ENCODE peak calls at places on chromosomes 3 and 15, in nine cellular contexts. M, O, F, D, X, N, G, H and E are unnamed samples.

GRCh38 chr3:58236527-58237237 is 910 bp upstream of the ABHD6 start:
- DNase-seq in M (no peak), O (peak), F (no peak), D (no peak), X (no peak), N (no peak), G (peak), H (no peak), E (no peak)

GRCh38 chr3:71152892-71153265 is 430.6 kb downstream of the FOXP1 start:
- DNase-seq in M (no peak), O (peak), F (no peak), D (no peak), X (no peak), N (no peak), G (no peak), H (no peak), E (no peak)

GRCh38 chr15:77508541-77509505 is 88.1 kb downstream of the HMG20A start:
- DNase-seq in M (peak), O (no peak), F (no peak), D (no peak), X (peak), N (peak), G (peak), H (no peak), E (no peak)

GRCh38 chr3:190265795-190266194 is 56.5 kb downstream of the CLDN1 start:
- DNase-seq in M (no peak), O (peak), F (no peak), D (peak), X (peak), N (peak), G (no peak), H (no peak), E (no peak)

GRCh38 chr3:67018789-67019525 is 20.9 kb downstream of the KBTBD8 start:
- DNase-seq in M (no peak), O (no peak), F (no peak), D (no peak), X (peak), N (peak), G (no peak), H (no peak), E (no peak)

GRCh38 chr3:43959498-43960447 is 269.0 kb downstream of the ABHD5 start:
- DNase-seq in M (no peak), O (no peak), F (no peak), D (no peak), X (no peak), N (no peak), G (no peak), H (no peak), E (no peak)

GRCh38 chr15:33068007-33068441 is 126.5 kb downstream of the FMN1 start:
- DNase-seq in M (peak), O (peak), F (no peak), D (peak), X (no peak), N (peak), G (peak), H (no peak), E (no peak)

GRCh38 chr15:34039506-34040123 is 611 bp upstream of the AVEN start:
- DNase-seq in M (no peak), O (no peak), F (no peak), D (peak), X (peak), N (peak), G (no peak), H (no peak), E (no peak)

GRCh38 chr3:179666436-179667035 is 13.7 kb downstream of the USP13 start:
- DNase-seq in M (peak), O (no peak), F (no peak), D (no peak), X (peak), N (no peak), G (no peak), H (no peak), E (no peak)

GRCh38 chr3:176147251-176147650 is 1050.0 kb downstream of the TBL1XR1 start:
- DNase-seq in M (no peak), O (no peak), F (no peak), D (no peak), X (no peak), N (no peak), G (no peak), H (no peak), E (no peak)

GRCh38 chr3:183968846-183969245 is 48.8 kb downstream of the ABCC5 start:
- DNase-seq in M (no peak), O (no peak), F (no peak), D (no peak), X (no peak), N (no peak), G (no peak), H (no peak), E (no peak)

GRCh38 chr15:39934415-39935044 is 615 bp downstream of the EIF2AK4 start:
- DNase-seq in M (no peak), O (no peak), F (no peak), D (no peak), X (no peak), N (peak), G (no peak), H (no peak), E (no peak)

GRCh38 chr3:33144433-33144832 is 30.6 kb downstream of the CRTAP start:
- DNase-seq in M (no peak), O (no peak), F (no peak), D (no peak), X (no peak), N (no peak), G (no peak), H (no peak), E (no peak)

GRCh38 chr3:131630117-131630516 is 127.3 kb upstream of the MRPL3 start:
- DNase-seq in M (no peak), O (no peak), F (no peak), D (no peak), X (peak), N (peak), G (no peak), H (no peak), E (no peak)

GRCh38 chr3:192553707-192554106 is 173.6 kb downstream of the FGF12 start:
- DNase-seq in M (peak), O (no peak), F (no peak), D (no peak), X (no peak), N (no peak), G (no peak), H (no peak), E (no peak)

GRCh38 chr3:67781218-67781617 is 126.8 kb upstream of the SUCLG2 start:
- DNase-seq in M (no peak), O (no peak), F (no peak), D (no peak), X (no peak), N (no peak), G (no peak), H (no peak), E (no peak)

GRCh38 chr3:170483485-170484262 is 65.0 kb downstream of the CLDN11 start:
- DNase-seq in M (no peak), O (no peak), F (no peak), D (no peak), X (no peak), N (no peak), G (no peak), H (no peak), E (no peak)

DNA sequence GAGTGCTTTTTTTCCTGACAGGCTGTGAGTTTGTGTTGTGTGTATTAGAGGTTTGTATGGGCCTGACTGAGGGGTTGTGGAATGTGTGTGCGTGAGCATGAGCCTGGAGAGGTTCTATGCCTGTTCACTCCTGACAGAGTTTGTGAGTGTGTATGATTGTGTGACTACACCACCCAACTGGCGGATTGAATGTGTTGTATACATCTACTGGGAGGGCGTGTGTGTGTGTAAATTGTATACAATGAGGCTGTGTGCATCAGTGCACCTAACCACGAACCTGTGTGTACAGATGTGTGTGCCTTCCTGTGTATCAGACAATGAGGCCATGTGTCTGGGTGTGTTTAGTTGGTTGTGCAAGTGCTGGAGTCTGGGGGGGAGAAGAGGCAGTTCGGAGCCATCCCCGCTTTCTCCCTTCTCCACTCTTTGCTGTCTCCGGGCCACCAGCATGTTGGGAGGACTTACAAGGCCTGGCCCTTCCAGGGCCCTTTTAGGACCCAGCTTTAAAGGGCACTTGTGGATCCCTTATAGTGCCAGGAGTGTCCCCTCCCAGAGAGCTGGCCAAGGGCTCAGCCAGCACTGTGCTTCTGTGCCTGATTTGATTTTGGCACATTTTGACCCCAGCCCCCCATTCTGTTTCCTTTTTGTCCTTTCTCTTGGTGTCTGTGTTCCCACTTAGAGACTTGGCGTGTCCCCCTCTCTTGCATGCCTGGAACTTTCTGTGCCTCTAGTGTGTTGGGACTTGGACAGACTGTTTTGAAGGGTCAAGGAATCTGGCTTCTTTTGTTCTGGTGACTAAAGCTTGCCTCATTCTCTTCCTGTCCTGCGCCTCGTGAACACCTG is 1.3 kb downstream of the CTDSPL start:
- DNase-seq in M (no peak), O (no peak), F (no peak), D (peak), X (peak), N (peak), G (peak), H (no peak), E (no peak)
- H3K4me3 ChIP-seq in M (peak), O (peak), F (peak), D (peak), X (peak), N (peak), G (peak), H (peak), E (peak)

GRCh38 chr3:186931487-186932280 is 1.4 kb downstream of the ST6GAL1 start:
- DNase-seq in M (peak), O (peak), F (no peak), D (peak), X (no peak), N (peak), G (peak), H (no peak), E (no peak)
- H3K27ac ChIP-seq in M (peak), O (peak), F (peak), D (peak), X (peak), N (peak), G (peak), H (peak), E (peak)

GRCh38 chr3:49421890-49422378 is 339 bp downstream of the AMT start:
- DNase-seq in M (no peak), O (no peak), F (no peak), D (no peak), X (no peak), N (no peak), G (no peak), H (no peak), E (no peak)
- TF ChIP-seq CTCF in M (no peak), O (no peak), F (no peak), D (no peak), X (no peak), N (no peak), G (no peak), H (no peak), E (no peak)

GRCh38 chr3:97972976-97973375 is 745 bp upstream of the RIOX2 start:
- DNase-seq in M (no peak), O (no peak), F (no peak), D (no peak), X (no peak), N (no peak), G (no peak), H (no peak), E (no peak)
- H3K4me3 ChIP-seq in M (peak), O (peak), F (no peak), D (no peak), X (no peak), N (no peak), G (no peak), H (peak), E (peak)

GRCh38 chr15:73991260-73991659 is 835 bp downstream of the STOML1 start:
- DNase-seq in M (peak), O (no peak), F (no peak), D (no peak), X (peak), N (no peak), G (peak), H (peak), E (no peak)
- H3K27ac ChIP-seq in M (peak), O (peak), F (no peak), D (no peak), X (no peak), N (peak), G (peak), H (peak), E (peak)

GRCh38 chr3:62109534-62109933 is 263.8 kb downstream of the FEZF2 start:
- DNase-seq in M (no peak), O (no peak), F (peak), D (peak), X (peak), N (peak), G (no peak), H (no peak), E (peak)
- TF ChIP-seq CTCF in M (no peak), O (no peak), F (peak), D (peak), X (peak), N (no peak), G (peak), H (no peak), E (no peak)

GRCh38 chr15:74870496-74871213 is 2.5 kb downstream of the SCAMP2 start:
- DNase-seq in M (no peak), O (no peak), F (no peak), D (no peak), X (no peak), N (peak), G (no peak), H (no peak), E (no peak)
- H3K4me3 ChIP-seq in M (no peak), O (peak), F (no peak), D (no peak), X (peak), N (no peak), G (no peak), H (peak), E (peak)

GRCh38 chr3:60403866-60404265 is 847.4 kb downstream of the FHIT start:
- DNase-seq in M (no peak), O (no peak), F (no peak), D (no peak), X (no peak), N (no peak), G (no peak), H (no peak), E (no peak)

GRCh38 chr3:60402951-60403350 is 848.3 kb downstream of the FHIT start:
- DNase-seq in M (no peak), O (no peak), F (no peak), D (no peak), X (no peak), N (no peak), G (no peak), H (no peak), E (no peak)

GRCh38 chr3:60399295-60399694 is 852.0 kb downstream of the FHIT start:
- DNase-seq in M (no peak), O (no peak), F (no peak), D (no peak), X (no peak), N (no peak), G (no peak), H (no peak), E (no peak)

GRCh38 chr3:60395173-60395762 is 856.0 kb downstream of the FHIT start:
- DNase-seq in M (no peak), O (no peak), F (no peak), D (no peak), X (no peak), N (no peak), G (no peak), H (no peak), E (no peak)

DNA sequence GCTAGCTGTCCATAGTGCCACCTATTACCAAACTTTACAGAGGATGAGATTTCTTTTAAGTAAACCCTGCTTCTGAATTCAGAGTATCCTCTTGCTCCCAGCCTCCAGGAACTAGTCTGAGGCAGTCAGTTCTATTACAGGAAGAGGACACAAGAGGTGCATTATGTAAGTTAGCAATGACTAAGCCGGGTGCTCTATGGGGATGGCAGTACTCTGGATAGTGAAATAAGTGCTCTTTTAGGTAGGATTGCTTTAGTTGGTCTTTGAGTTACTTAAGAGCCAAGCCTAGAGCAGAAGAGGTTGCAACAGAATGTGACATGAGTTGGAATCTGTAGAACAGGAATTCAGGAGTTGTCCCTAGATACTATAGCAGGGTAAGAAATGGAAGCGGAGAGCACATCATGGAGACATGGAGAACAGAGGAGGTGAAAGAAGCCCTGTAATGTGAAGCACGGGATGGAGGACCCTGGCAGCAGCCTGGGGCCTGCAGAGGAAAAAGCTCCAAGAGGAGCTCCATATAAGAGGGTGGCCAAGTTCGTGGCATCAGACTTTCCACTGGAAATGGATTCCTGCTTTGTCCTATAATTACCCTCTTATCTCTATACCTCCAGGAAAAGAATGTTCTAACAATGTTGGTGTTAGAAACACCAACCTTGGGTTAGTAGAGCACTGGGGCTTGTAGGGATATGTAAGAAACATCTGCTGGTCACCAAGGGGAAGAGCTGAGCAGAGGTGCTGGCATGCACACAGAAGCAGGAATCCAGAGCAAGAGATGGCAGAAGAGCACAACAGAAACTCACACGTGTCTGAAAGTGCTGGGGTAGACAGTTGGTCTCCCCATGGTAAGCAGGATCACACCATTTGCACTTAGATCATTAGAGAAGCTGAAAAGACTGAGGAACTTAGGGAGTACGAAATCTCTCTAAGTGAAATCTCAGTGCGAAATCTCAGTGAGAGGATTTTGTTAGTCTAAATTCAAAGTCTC is 851.1 kb downstream of the FHIT start:
- DNase-seq in M (no peak), O (no peak), F (no peak), D (no peak), X (peak), N (peak), G (no peak), H (no peak), E (no peak)
- H3K27ac ChIP-seq in M (no peak), O (no peak), F (no peak), D (no peak), X (no peak), N (no peak), G (no peak), H (no peak), E (no peak)

GRCh38 chr15:78811124-78811824 is at the start of gene ADAMTS7:
- DNase-seq in M (peak), O (peak), F (peak), D (peak), X (peak), N (peak), G (peak), H (no peak), E (peak)
- TF ChIP-seq CTCF in M (peak), O (peak), F (peak), D (peak), X (peak), N (peak), G (peak), H (peak), E (peak)